ENCODE peak calls at places on chromosomes 3 and 15, in four cellular contexts. L, D, X and H are unnamed samples.
A peak's percentile ranks its signal among the peaks of the same experiment; 100 is the strongest.

GRCh38 chr3:52216585-52217408 is 8.6 kb downstream of the TLR9 start:
- DNase-seq in X (no peak), D (no peak), L (peak; percentile 96), H (no peak)

GRCh38 chr3:42014443-42014945 is 52.6 kb upstream of the ULK4 start:
- DNase-seq in L (no peak), X (no peak), D (no peak), H (no peak)

GRCh38 chr3:179179979-179180758 is 32.0 kb downstream of the PIK3CA start:
- DNase-seq in X (no peak), L (no peak), D (no peak), H (no peak)

GRCh38 chr3:16820485-16820884 is 64.3 kb upstream of the PLCL2 start:
- DNase-seq in L (no peak), D (no peak), X (no peak), H (no peak)

GRCh38 chr3:87979527-87979926 is 79.3 kb downstream of the CGGBP1 start:
- DNase-seq in X (no peak), D (no peak), L (no peak), H (no peak)

GRCh38 chr3:143002083-143002712 is 828 bp downstream of the U2SURP start:
- DNase-seq in D (no peak), L (no peak), X (no peak), H (no peak)

GRCh38 chr15:99324082-99324620 is 72.9 kb downstream of the LRRC28 start:
- DNase-seq in X (peak; percentile 66), L (peak; percentile 8), D (no peak), H (peak; percentile 76)

GRCh38 chr3:143979813-143980212 is 8.2 kb downstream of the DIPK2A start:
- DNase-seq in D (no peak), L (no peak), X (no peak), H (no peak)

GRCh38 chr15:62569460-62570404 is 404.6 kb upstream of the C2CD4B start:
- DNase-seq in L (no peak), X (no peak), D (no peak), H (peak; percentile 11)

GRCh38 chr3:98512576-98512975 is 10.1 kb downstream of the CLDND1 start:
- DNase-seq in D (no peak), X (no peak), L (no peak), H (no peak)

GRCh38 chr15:59686389-59686788 is 2.7 kb downstream of the BNIP2 start:
- DNase-seq in L (no peak), X (peak; percentile 42), D (no peak), H (no peak)

GRCh38 chr3:170718848-170719247 is 133.0 kb upstream of the SLC7A14 start:
- DNase-seq in L (no peak), D (no peak), X (no peak), H (no peak)

GRCh38 chr3:171058058-171058457 is 31.5 kb upstream of the SLC2A2 start:
- DNase-seq in L (no peak), D (no peak), X (no peak), H (no peak)

GRCh38 chr3:99114565-99115291 is 213.2 kb upstream of the DCBLD2 start:
- DNase-seq in X (no peak), L (no peak), D (no peak), H (peak; percentile 42)

GRCh38 chr3:56878046-56878445 is 76.3 kb upstream of the ARHGEF3 start:
- DNase-seq in L (no peak), D (peak; percentile 22), X (no peak), H (no peak)

GRCh38 chr15:78389356-78389755 is 48.7 kb upstream of the IREB2 start:
- DNase-seq in L (no peak), X (no peak), D (no peak), H (peak; percentile 22)

GRCh38 chr3:196609343-196609775 is 30.1 kb upstream of the NRROS start:
- DNase-seq in D (peak; percentile 86), L (peak; percentile 89), X (peak; percentile 83), H (peak; percentile 66)

GRCh38 chr15:69061414-69061842 is 46.9 kb downstream of the NOX5 start:
- DNase-seq in L (no peak), D (no peak), X (no peak), H (no peak)

GRCh38 chr3:83435173-83435572 is 1523.6 kb upstream of the CADM2 start:
- DNase-seq in D (no peak), X (no peak), L (no peak), H (no peak)

GRCh38 chr3:139827833-139828232 is 107.2 kb upstream of the CLSTN2 start:
- DNase-seq in X (no peak), L (no peak), D (no peak), H (no peak)

GRCh38 chr3:47082519-47082918 is 81.4 kb downstream of the SETD2 start:
- DNase-seq in L (no peak), X (no peak), D (no peak), H (no peak)

GRCh38 chr3:129988429-129988828 is 13.9 kb downstream of the TRH start:
- DNase-seq in L (no peak), X (no peak), D (no peak), H (no peak)

GRCh38 chr3:177195242-177195940 is 1.9 kb downstream of the TBL1XR1 start:
- DNase-seq in X (no peak), L (no peak), D (no peak), H (no peak)

GRCh38 chr3:134792700-134793099 is 2.4 kb upstream of the EPHB1 start:
- DNase-seq in D (no peak), L (no peak), X (no peak), H (no peak)

GRCh38 chr3:184368804-184369183 is 7.3 kb downstream of the POLR2H start:
- DNase-seq in D (no peak), L (peak; percentile 47), X (no peak), H (no peak)

GRCh38 chr3:79367066-79367465 is 400.7 kb downstream of the ROBO1 start:
- DNase-seq in D (no peak), L (peak; percentile 9), X (no peak), H (no peak)

GRCh38 chr15:76994001-76994400 is 925 bp upstream of the PSTPIP1 start:
- DNase-seq in X (no peak), L (peak; percentile 44), D (no peak), H (no peak)

GRCh38 chr15:77419050-77419835 is 661 bp downstream of the PEAK1 start:
- DNase-seq in D (peak; percentile 20), L (no peak), X (peak; percentile 21), H (no peak)

GRCh38 chr15:25192651-25193050 is 237.9 kb downstream of the SNRPN start:
- DNase-seq in L (no peak), D (no peak), X (no peak), H (no peak)

GRCh38 chr3:39149059-39149455 is 4.3 kb downstream of the CSRNP1 start:
- DNase-seq in X (no peak), D (no peak), L (no peak), H (no peak)